ENCODE peak calls at places on chromosomes 12 and 14, in ten cellular contexts. One of them, this sample, is unnamed.

GRCh38 chr12:6329693-6330045 is 12.2 kb downstream of the TNFRSF1A start:
- DNase-seq in T-helper 2 cell: no peak
- DNase-seq in astrocyte: no peak
- DNase-seq in effector memory CD4-positive, alpha-beta T cell: no peak
- DNase-seq in amygdala: no peak
- DNase-seq in HS-5: no peak
- DNase-seq in small intestine: no peak
- DNase-seq in ecto neural progenitor cell: no peak
- DNase-seq in Peyer's patch: peak
- DNase-seq in caudate nucleus: no peak
- DNase-seq in this sample: no peak

GRCh38 chr12:117143008-117143532 is 43.9 kb upstream of the TESC start:
- DNase-seq in T-helper 2 cell: no peak
- DNase-seq in astrocyte: no peak
- DNase-seq in effector memory CD4-positive, alpha-beta T cell: no peak
- DNase-seq in amygdala: no peak
- DNase-seq in HS-5: no peak
- DNase-seq in small intestine: no peak
- DNase-seq in ecto neural progenitor cell: no peak
- DNase-seq in Peyer's patch: no peak
- DNase-seq in caudate nucleus: no peak
- DNase-seq in this sample: peak

GRCh38 chr12:1977109-1977508 is 27.1 kb downstream of the DCP1B start:
- DNase-seq in T-helper 2 cell: no peak
- DNase-seq in astrocyte: no peak
- DNase-seq in effector memory CD4-positive, alpha-beta T cell: no peak
- DNase-seq in amygdala: no peak
- DNase-seq in HS-5: no peak
- DNase-seq in small intestine: peak
- DNase-seq in ecto neural progenitor cell: no peak
- DNase-seq in Peyer's patch: no peak
- DNase-seq in caudate nucleus: no peak
- DNase-seq in this sample: peak

GRCh38 chr12:113277511-113277910 is 56.2 kb downstream of the TPCN1 start:
- DNase-seq in T-helper 2 cell: no peak
- DNase-seq in astrocyte: no peak
- DNase-seq in effector memory CD4-positive, alpha-beta T cell: no peak
- DNase-seq in amygdala: no peak
- DNase-seq in HS-5: no peak
- DNase-seq in small intestine: no peak
- DNase-seq in ecto neural progenitor cell: no peak
- DNase-seq in Peyer's patch: no peak
- DNase-seq in caudate nucleus: no peak
- DNase-seq in this sample: no peak

GRCh38 chr12:121214171-121214777 is 4.3 kb downstream of the P2RX4 start:
- DNase-seq in T-helper 2 cell: no peak
- DNase-seq in astrocyte: peak
- DNase-seq in effector memory CD4-positive, alpha-beta T cell: peak
- DNase-seq in amygdala: no peak
- DNase-seq in HS-5: peak
- DNase-seq in small intestine: peak
- DNase-seq in ecto neural progenitor cell: no peak
- DNase-seq in Peyer's patch: no peak
- DNase-seq in caudate nucleus: no peak
- DNase-seq in this sample: peak

GRCh38 chr14:74712499-74713394 is at the start of the genes AREL1 and FCF1:
- DNase-seq in T-helper 2 cell: peak
- DNase-seq in astrocyte: peak
- DNase-seq in effector memory CD4-positive, alpha-beta T cell: peak
- DNase-seq in amygdala: no peak
- DNase-seq in HS-5: peak
- DNase-seq in small intestine: peak
- DNase-seq in ecto neural progenitor cell: peak
- DNase-seq in Peyer's patch: peak
- DNase-seq in caudate nucleus: no peak
- DNase-seq in this sample: peak

GRCh38 chr12:79373896-79374499 is 316.8 kb downstream of the PAWR start:
- DNase-seq in T-helper 2 cell: no peak
- DNase-seq in astrocyte: no peak
- DNase-seq in effector memory CD4-positive, alpha-beta T cell: no peak
- DNase-seq in amygdala: no peak
- DNase-seq in HS-5: no peak
- DNase-seq in small intestine: peak
- DNase-seq in ecto neural progenitor cell: peak
- DNase-seq in Peyer's patch: no peak
- DNase-seq in caudate nucleus: no peak
- DNase-seq in this sample: peak

GRCh38 chr14:75753696-75754095 is 92.7 kb downstream of the TTLL5 start:
- DNase-seq in T-helper 2 cell: no peak
- DNase-seq in astrocyte: peak
- DNase-seq in effector memory CD4-positive, alpha-beta T cell: no peak
- DNase-seq in amygdala: no peak
- DNase-seq in HS-5: no peak
- DNase-seq in small intestine: no peak
- DNase-seq in ecto neural progenitor cell: no peak
- DNase-seq in Peyer's patch: no peak
- DNase-seq in caudate nucleus: no peak
- DNase-seq in this sample: no peak

GRCh38 chr12:27899151-27899661 is 73.3 kb downstream of the PTHLH start:
- DNase-seq in T-helper 2 cell: no peak
- DNase-seq in astrocyte: peak
- DNase-seq in effector memory CD4-positive, alpha-beta T cell: no peak
- DNase-seq in amygdala: no peak
- DNase-seq in HS-5: peak
- DNase-seq in small intestine: no peak
- DNase-seq in ecto neural progenitor cell: no peak
- DNase-seq in Peyer's patch: no peak
- DNase-seq in caudate nucleus: no peak
- DNase-seq in this sample: peak

GRCh38 chr12:110699591-110700445 is 10.9 kb upstream of the HVCN1 start:
- DNase-seq in T-helper 2 cell: no peak
- DNase-seq in astrocyte: no peak
- DNase-seq in effector memory CD4-positive, alpha-beta T cell: no peak
- DNase-seq in amygdala: no peak
- DNase-seq in HS-5: no peak
- DNase-seq in small intestine: no peak
- DNase-seq in ecto neural progenitor cell: no peak
- DNase-seq in Peyer's patch: peak
- DNase-seq in caudate nucleus: no peak
- DNase-seq in this sample: no peak

GRCh38 chr14:20460458-20461229 is 590 bp downstream of the PIP4P1 start:
- DNase-seq in T-helper 2 cell: peak
- DNase-seq in astrocyte: no peak
- DNase-seq in effector memory CD4-positive, alpha-beta T cell: peak
- DNase-seq in amygdala: no peak
- DNase-seq in HS-5: no peak
- DNase-seq in small intestine: peak
- DNase-seq in ecto neural progenitor cell: no peak
- DNase-seq in Peyer's patch: peak
- DNase-seq in caudate nucleus: peak
- DNase-seq in this sample: peak